ENCODE peak calls at places on chromosomes 3 and 15, in nine cellular contexts. E, R, D, L, Q, F, U, V and Y are unnamed samples.
A peak's percentile ranks its signal among the peaks of the same experiment; 100 is the strongest.

GRCh38 chr15:63340353-63340752 is 41.3 kb downstream of the CA12 start:
- DNase-seq in E (no peak), R (no peak), D (no peak), L (no peak), Q (no peak), F (no peak), U (no peak), V (no peak), Y (no peak)

GRCh38 chr3:151314132-151314531 is 2.5 kb downstream of the GPR87 start:
- DNase-seq in E (no peak), R (no peak), D (no peak), L (no peak), Q (no peak), F (no peak), U (no peak), V (no peak), Y (no peak)

GRCh38 chr15:52857937-52858336 is 67.8 kb upstream of the ONECUT1 start:
- DNase-seq in E (peak; percentile 9), R (peak; percentile 2), D (no peak), L (no peak), Q (no peak), F (no peak), U (no peak), V (no peak), Y (no peak)

GRCh38 chr3:194292331-194292730 is 58.8 kb downstream of the CPN2 start:
- DNase-seq in E (no peak), R (no peak), D (no peak), L (no peak), Q (no peak), F (no peak), U (no peak), V (no peak), Y (no peak)

GRCh38 chr3:29827756-29828155 is 546.9 kb downstream of the RBMS3 start:
- DNase-seq in E (no peak), R (no peak), D (no peak), L (no peak), Q (no peak), F (no peak), U (no peak), V (no peak), Y (no peak)

GRCh38 chr3:59081071-59081470 is 31.2 kb upstream of the CFAP20DC start:
- DNase-seq in E (no peak), R (no peak), D (no peak), L (no peak), Q (no peak), F (no peak), U (no peak), V (no peak), Y (no peak)

GRCh38 chr3:45035441-45036301 is 9.6 kb downstream of the CLEC3B start:
- DNase-seq in E (no peak), R (no peak), D (peak; percentile 49), L (peak; percentile 83), Q (no peak), F (no peak), U (no peak), V (peak; percentile 7), Y (no peak)

GRCh38 chr15:64430000-64430735 is 30.2 kb upstream of the ZNF609 start:
- DNase-seq in E (peak; percentile 64), R (no peak), D (peak; percentile 8), L (no peak), Q (peak; percentile 31), F (no peak), U (peak; percentile 3), V (peak; percentile 83), Y (peak; percentile 77)

GRCh38 chr15:39358441-39359041 is 222.3 kb upstream of the THBS1 start:
- DNase-seq in E (peak; percentile 32), R (no peak), D (no peak), L (no peak), Q (no peak), F (no peak), U (no peak), V (no peak), Y (peak; percentile 97)

GRCh38 chr3:4492240-4493007 is 724 bp upstream of the ITPR1 start:
- DNase-seq in E (peak; percentile 46), R (peak; percentile 40), D (peak; percentile 34), L (peak; percentile 83), Q (peak; percentile 50), F (no peak), U (peak; percentile 39), V (peak; percentile 73), Y (peak; percentile 65)

GRCh38 chr3:180341516-180341915 is 260.4 kb upstream of the TTC14 start:
- DNase-seq in E (no peak), R (no peak), D (no peak), L (no peak), Q (no peak), F (no peak), U (no peak), V (no peak), Y (no peak)

GRCh38 chr15:60473135-60473534 is 5.8 kb downstream of the ICE2 start:
- DNase-seq in E (no peak), R (no peak), D (no peak), L (no peak), Q (no peak), F (no peak), U (no peak), V (no peak), Y (no peak)

GRCh38 chr3:127887321-127887720 is 27.7 kb upstream of the KBTBD12 start:
- DNase-seq in E (peak; percentile 74), R (no peak), D (no peak), L (no peak), Q (no peak), F (no peak), U (no peak), V (peak; percentile 10), Y (no peak)